ENCODE peak calls at places on chromosome 18, in eight cellular contexts. One of them, this sample, is unnamed.
A peak's percentile ranks its signal among the peaks of the same experiment; 100 is the strongest.

GRCh38 chr18:65035701-65036100 is 715.1 kb upstream of the CDH7 start:
- DNase-seq in adrenal gland: no peak
- DNase-seq in Calu3: no peak
- DNase-seq in A549: no peak
- DNase-seq in GM10248: no peak
- DNase-seq in upper lobe of right lung: no peak
- DNase-seq in lower leg skin: no peak
- DNase-seq in pancreas: no peak
- DNase-seq in this sample: no peak

GRCh38 chr18:69715322-69715721 is 232.4 kb downstream of the CD226 start:
- DNase-seq in adrenal gland: no peak
- DNase-seq in Calu3: no peak
- DNase-seq in A549: no peak
- DNase-seq in GM10248: no peak
- DNase-seq in upper lobe of right lung: no peak
- DNase-seq in lower leg skin: no peak
- DNase-seq in pancreas: no peak
- DNase-seq in this sample: no peak

GRCh38 chr18:48583568-48583967 is 44.7 kb downstream of the CTIF start:
- DNase-seq in adrenal gland: no peak
- DNase-seq in Calu3: no peak
- DNase-seq in A549: no peak
- DNase-seq in GM10248: no peak
- DNase-seq in upper lobe of right lung: no peak
- DNase-seq in lower leg skin: no peak
- DNase-seq in pancreas: peak; percentile 56
- DNase-seq in this sample: no peak

GRCh38 chr18:63879684-63880083 is 7.8 kb upstream of the SERPINB2 start:
- DNase-seq in adrenal gland: no peak
- DNase-seq in Calu3: no peak
- DNase-seq in A549: no peak
- DNase-seq in GM10248: no peak
- DNase-seq in upper lobe of right lung: no peak
- DNase-seq in lower leg skin: no peak
- DNase-seq in pancreas: no peak
- DNase-seq in this sample: no peak

GRCh38 chr18:52902188-52902587 is 562.2 kb downstream of the DCC start:
- DNase-seq in adrenal gland: no peak
- DNase-seq in Calu3: no peak
- DNase-seq in A549: no peak
- DNase-seq in GM10248: no peak
- DNase-seq in upper lobe of right lung: no peak
- DNase-seq in lower leg skin: no peak
- DNase-seq in pancreas: no peak
- DNase-seq in this sample: no peak

GRCh38 chr18:63084220-63084619 is 235.3 kb downstream of the BCL2 start:
- DNase-seq in adrenal gland: peak; percentile 18
- DNase-seq in Calu3: no peak
- DNase-seq in A549: no peak
- DNase-seq in GM10248: no peak
- DNase-seq in upper lobe of right lung: no peak
- DNase-seq in lower leg skin: no peak
- DNase-seq in pancreas: no peak
- DNase-seq in this sample: no peak

GRCh38 chr18:12394428-12394827 is 13.3 kb upstream of the PRELID3A start:
- DNase-seq in adrenal gland: no peak
- DNase-seq in Calu3: peak; percentile 58
- DNase-seq in A549: no peak
- DNase-seq in GM10248: no peak
- DNase-seq in upper lobe of right lung: peak; percentile 61
- DNase-seq in lower leg skin: no peak
- DNase-seq in pancreas: no peak
- DNase-seq in this sample: no peak

GRCh38 chr18:49274188-49274714 is 186.2 kb downstream of the DYM start:
- DNase-seq in adrenal gland: no peak
- DNase-seq in Calu3: no peak
- DNase-seq in A549: no peak
- DNase-seq in GM10248: no peak
- DNase-seq in upper lobe of right lung: no peak
- DNase-seq in lower leg skin: no peak
- DNase-seq in pancreas: no peak
- DNase-seq in this sample: no peak

GRCh38 chr18:31506024-31506742 is 8.2 kb downstream of the DSG2 start:
- DNase-seq in adrenal gland: no peak
- DNase-seq in Calu3: no peak
- DNase-seq in A549: peak; percentile 21
- DNase-seq in GM10248: no peak
- DNase-seq in upper lobe of right lung: no peak
- DNase-seq in lower leg skin: no peak
- DNase-seq in pancreas: no peak
- DNase-seq in this sample: no peak
- TF ChIP-seq CTCF in adrenal gland: peak; percentile 43
- TF ChIP-seq CTCF in Calu3: peak; percentile 20
- TF ChIP-seq CTCF in A549: peak; percentile 48
- TF ChIP-seq CTCF in GM10248: no peak
- TF ChIP-seq CTCF in upper lobe of right lung: no peak
- TF ChIP-seq CTCF in lower leg skin: no peak
- TF ChIP-seq CTCF in pancreas: no peak
- TF ChIP-seq CTCF in this sample: peak; percentile 51

GRCh38 chr18:7025194-7025593 is 92.4 kb downstream of the LAMA1 start:
- DNase-seq in adrenal gland: no peak
- DNase-seq in Calu3: no peak
- DNase-seq in A549: no peak
- DNase-seq in GM10248: no peak
- DNase-seq in upper lobe of right lung: no peak
- DNase-seq in lower leg skin: no peak
- DNase-seq in pancreas: no peak
- DNase-seq in this sample: no peak

GRCh38 chr18:7017013-7017412 is 100.6 kb downstream of the LAMA1 start:
- DNase-seq in adrenal gland: no peak
- DNase-seq in Calu3: no peak
- DNase-seq in A549: no peak
- DNase-seq in GM10248: no peak
- DNase-seq in upper lobe of right lung: no peak
- DNase-seq in lower leg skin: no peak
- DNase-seq in pancreas: no peak
- DNase-seq in this sample: no peak

GRCh38 chr18:7023581-7023980 is 94.0 kb downstream of the LAMA1 start:
- DNase-seq in adrenal gland: no peak
- DNase-seq in Calu3: no peak
- DNase-seq in A549: no peak
- DNase-seq in GM10248: no peak
- DNase-seq in upper lobe of right lung: no peak
- DNase-seq in lower leg skin: no peak
- DNase-seq in pancreas: no peak
- DNase-seq in this sample: no peak

GRCh38 chr18:7020995-7021777 is 96.4 kb downstream of the LAMA1 start:
- DNase-seq in adrenal gland: no peak
- DNase-seq in Calu3: no peak
- DNase-seq in A549: no peak
- DNase-seq in GM10248: no peak
- DNase-seq in upper lobe of right lung: no peak
- DNase-seq in lower leg skin: no peak
- DNase-seq in pancreas: no peak
- DNase-seq in this sample: no peak

DNA sequence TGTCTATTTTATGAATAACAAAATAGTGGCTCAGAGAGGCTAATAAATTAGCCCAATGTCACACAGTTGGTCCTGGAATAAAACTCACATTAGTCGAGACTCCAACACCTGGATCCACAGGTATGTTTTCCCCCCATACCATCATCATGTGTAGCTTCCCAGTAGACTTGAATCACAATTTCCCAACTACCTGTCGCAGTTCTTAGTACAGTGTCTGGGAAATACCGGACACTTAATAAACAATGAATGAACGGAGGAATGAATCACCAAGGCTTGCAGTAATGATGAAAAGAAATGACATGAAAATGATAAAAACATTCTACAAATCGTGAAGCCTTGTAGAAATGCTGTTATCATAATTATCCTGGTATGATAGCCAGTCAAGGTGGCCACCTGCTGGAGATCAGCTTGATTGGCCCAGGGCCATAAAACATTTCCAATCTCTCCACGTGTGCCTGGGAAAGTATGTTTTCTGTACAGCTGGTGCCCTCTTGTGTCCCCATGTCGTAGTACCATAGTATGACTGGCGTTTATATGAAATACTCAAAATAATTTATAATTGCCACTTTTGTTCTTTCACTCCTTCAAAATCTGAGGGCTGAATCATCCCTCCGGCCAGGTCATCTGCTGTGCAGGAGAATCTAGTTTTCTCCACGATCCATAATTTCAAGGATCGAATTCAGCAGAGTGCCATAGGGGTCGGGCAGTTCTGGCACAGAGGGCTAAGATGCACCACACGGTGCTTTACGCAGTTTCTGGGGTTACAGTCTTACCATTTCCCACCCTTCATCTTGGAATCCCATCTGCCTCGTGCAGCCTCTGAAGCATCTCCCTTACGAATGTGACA is 95.4 kb downstream of the LAMA1 start:
- DNase-seq in adrenal gland: peak; percentile 68
- DNase-seq in Calu3: peak; percentile 71
- DNase-seq in A549: peak; percentile 52
- DNase-seq in GM10248: no peak
- DNase-seq in upper lobe of right lung: no peak
- DNase-seq in lower leg skin: no peak
- DNase-seq in pancreas: peak; percentile 76
- DNase-seq in this sample: no peak
- TF ChIP-seq CTCF in adrenal gland: peak; percentile 36
- TF ChIP-seq CTCF in Calu3: peak; percentile 86
- TF ChIP-seq CTCF in A549: peak; percentile 67
- TF ChIP-seq CTCF in GM10248: no peak
- TF ChIP-seq CTCF in upper lobe of right lung: peak; percentile 50
- TF ChIP-seq CTCF in lower leg skin: no peak
- TF ChIP-seq CTCF in pancreas: no peak
- TF ChIP-seq CTCF in this sample: peak; percentile 63

GRCh38 chr18:79320216-79320615 is 75.5 kb upstream of the NFATC1 start:
- DNase-seq in adrenal gland: no peak
- DNase-seq in Calu3: no peak
- DNase-seq in A549: no peak
- DNase-seq in GM10248: no peak
- DNase-seq in upper lobe of right lung: no peak
- DNase-seq in lower leg skin: no peak
- DNase-seq in pancreas: no peak
- DNase-seq in this sample: no peak

GRCh38 chr18:79321625-79322024 is 74.1 kb upstream of the NFATC1 start:
- DNase-seq in adrenal gland: no peak
- DNase-seq in Calu3: no peak
- DNase-seq in A549: no peak
- DNase-seq in GM10248: no peak
- DNase-seq in upper lobe of right lung: no peak
- DNase-seq in lower leg skin: no peak
- DNase-seq in pancreas: no peak
- DNase-seq in this sample: no peak

GRCh38 chr18:79318142-79318673 is 77.5 kb upstream of the NFATC1 start:
- DNase-seq in adrenal gland: no peak
- DNase-seq in Calu3: no peak
- DNase-seq in A549: no peak
- DNase-seq in GM10248: no peak
- DNase-seq in upper lobe of right lung: no peak
- DNase-seq in lower leg skin: no peak
- DNase-seq in pancreas: no peak
- DNase-seq in this sample: no peak

GRCh38 chr18:79315589-79315988 is 80.1 kb upstream of the NFATC1 start:
- DNase-seq in adrenal gland: no peak
- DNase-seq in Calu3: no peak
- DNase-seq in A549: no peak
- DNase-seq in GM10248: no peak
- DNase-seq in upper lobe of right lung: no peak
- DNase-seq in lower leg skin: no peak
- DNase-seq in pancreas: no peak
- DNase-seq in this sample: no peak

DNA sequence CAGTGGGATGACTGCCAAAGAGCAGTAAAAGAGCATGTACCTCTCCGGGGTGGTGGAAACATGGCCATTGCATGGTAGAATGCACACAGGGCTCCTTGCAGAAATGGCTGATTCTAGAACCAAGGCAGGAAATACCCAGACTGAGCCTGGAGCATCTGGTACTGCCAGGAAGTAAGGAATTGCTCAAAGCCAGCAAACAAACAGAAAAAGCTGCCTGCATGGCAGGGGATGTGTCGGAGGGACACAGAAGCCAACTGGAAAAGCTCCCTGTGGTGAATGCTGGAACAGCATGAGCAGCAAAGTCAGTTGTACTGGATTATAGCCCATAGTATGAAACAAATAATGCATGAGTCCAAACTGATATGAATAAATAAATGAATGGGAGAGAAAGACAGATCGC is 78.0 kb upstream of the NFATC1 start:
- DNase-seq in adrenal gland: no peak
- DNase-seq in Calu3: no peak
- DNase-seq in A549: no peak
- DNase-seq in GM10248: no peak
- DNase-seq in upper lobe of right lung: no peak
- DNase-seq in lower leg skin: no peak
- DNase-seq in pancreas: no peak
- DNase-seq in this sample: no peak
- TF ChIP-seq CTCF in adrenal gland: no peak
- TF ChIP-seq CTCF in Calu3: no peak
- TF ChIP-seq CTCF in A549: no peak
- TF ChIP-seq CTCF in GM10248: no peak
- TF ChIP-seq CTCF in upper lobe of right lung: no peak
- TF ChIP-seq CTCF in lower leg skin: no peak
- TF ChIP-seq CTCF in pancreas: no peak
- TF ChIP-seq CTCF in this sample: no peak

GRCh38 chr18:21366896-21367295 is 124.9 kb downstream of the GREB1L start:
- DNase-seq in adrenal gland: no peak
- DNase-seq in Calu3: no peak
- DNase-seq in A549: no peak
- DNase-seq in GM10248: no peak
- DNase-seq in upper lobe of right lung: no peak
- DNase-seq in lower leg skin: no peak
- DNase-seq in pancreas: no peak
- DNase-seq in this sample: peak; percentile 16

GRCh38 chr18:21364471-21364870 is 122.4 kb downstream of the GREB1L start:
- DNase-seq in adrenal gland: no peak
- DNase-seq in Calu3: no peak
- DNase-seq in A549: no peak
- DNase-seq in GM10248: no peak
- DNase-seq in upper lobe of right lung: no peak
- DNase-seq in lower leg skin: no peak
- DNase-seq in pancreas: no peak
- DNase-seq in this sample: no peak

GRCh38 chr18:21363411-21363810 is 121.4 kb downstream of the GREB1L start:
- DNase-seq in adrenal gland: no peak
- DNase-seq in Calu3: no peak
- DNase-seq in A549: no peak
- DNase-seq in GM10248: no peak
- DNase-seq in upper lobe of right lung: no peak
- DNase-seq in lower leg skin: no peak
- DNase-seq in pancreas: no peak
- DNase-seq in this sample: peak; percentile 7

DNA sequence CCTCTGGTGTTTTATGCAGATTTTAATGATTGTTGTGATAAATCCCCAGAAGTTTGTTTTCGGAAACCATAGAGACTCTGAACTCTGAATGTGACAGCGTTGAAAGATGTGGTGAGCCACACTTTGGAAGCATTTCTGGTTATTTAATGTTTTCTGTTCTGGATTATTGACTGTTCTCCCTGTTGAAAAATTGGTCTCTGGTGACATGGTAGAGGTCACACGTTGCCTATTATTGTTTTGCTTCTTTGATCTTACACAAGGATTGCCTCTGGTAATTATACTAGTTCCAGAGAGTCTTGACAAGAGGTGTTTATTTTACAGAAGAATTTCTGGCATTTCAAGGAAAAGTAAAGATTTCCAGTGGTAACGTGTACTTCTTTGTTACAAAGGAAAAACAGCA is 127.1 kb downstream of the GREB1L start:
- DNase-seq in adrenal gland: no peak
- DNase-seq in Calu3: no peak
- DNase-seq in A549: no peak
- DNase-seq in GM10248: no peak
- DNase-seq in upper lobe of right lung: no peak
- DNase-seq in lower leg skin: no peak
- DNase-seq in pancreas: no peak
- DNase-seq in this sample: no peak
- TF ChIP-seq CTCF in adrenal gland: no peak
- TF ChIP-seq CTCF in Calu3: no peak
- TF ChIP-seq CTCF in A549: no peak
- TF ChIP-seq CTCF in GM10248: no peak
- TF ChIP-seq CTCF in upper lobe of right lung: no peak
- TF ChIP-seq CTCF in lower leg skin: no peak
- TF ChIP-seq CTCF in pancreas: no peak
- TF ChIP-seq CTCF in this sample: no peak